ENCODE peak calls at places on chromosomes 3 and 15, in six cellular contexts. I, Q, R, S, X and F are unnamed samples.

GRCh38 chr3:55818485-55818884 is 331.4 kb upstream of the WNT5A start:
- DNase-seq in X (no peak), I (no peak), Q (no peak), R (no peak), S (no peak), F (peak; percentile 8)

GRCh38 chr3:129184396-129184656 is 630 bp upstream of the CNBP start:
- DNase-seq in I (no peak), Q (peak; percentile 47), S (no peak), X (no peak), R (no peak), F (no peak)

GRCh38 chr3:125107861-125108567 is 52.2 kb upstream of the HEG1 start:
- DNase-seq in I (no peak), S (no peak), X (peak; percentile 86), Q (no peak), R (no peak), F (no peak)

GRCh38 chr15:26889298-26889898 is 22.5 kb downstream of the GABRA5 start:
- DNase-seq in R (peak; percentile 62), I (peak; percentile 46), X (peak; percentile 23), S (peak; percentile 76), Q (peak; percentile 53), F (peak; percentile 51)

GRCh38 chr3:42095540-42095939 is 4.4 kb downstream of the TRAK1 start:
- DNase-seq in I (no peak), S (no peak), R (no peak), Q (no peak), X (no peak), F (no peak)

GRCh38 chr15:85479071-85479647 is 98.8 kb downstream of the AKAP13 start:
- DNase-seq in R (no peak), Q (no peak), I (no peak), S (no peak), X (no peak), F (no peak)

GRCh38 chr3:40586866-40587265 is 62.1 kb downstream of the ZNF621 start:
- DNase-seq in R (no peak), I (no peak), S (no peak), Q (no peak), X (no peak), F (no peak)

GRCh38 chr3:46406786-46407611 is at the start of the genes CCR5AS and CCRL2:
- DNase-seq in R (no peak), Q (no peak), I (peak; percentile 93), S (no peak), X (no peak), F (no peak)

GRCh38 chr15:28955160-28955502 is 69.4 kb downstream of the APBA2 start:
- DNase-seq in I (no peak), Q (no peak), R (no peak), X (peak; percentile 17), S (peak; percentile 34), F (no peak)

GRCh38 chr3:118245312-118245711 is 789.3 kb downstream of the IGSF11 start:
- DNase-seq in I (no peak), R (no peak), Q (no peak), S (no peak), X (no peak), F (no peak)

GRCh38 chr15:89888214-89888804 is 5.5 kb downstream of the AP3S2 start:
- DNase-seq in S (no peak), X (no peak), R (peak; percentile 48), Q (peak; percentile 56), I (no peak), F (no peak)

GRCh38 chr3:123374016-123374415 is 74.9 kb downstream of the ADCY5 start:
- DNase-seq in S (no peak), R (no peak), Q (no peak), I (no peak), X (no peak), F (no peak)

GRCh38 chr3:99683876-99684275 is 45.5 kb downstream of the COL8A1 start:
- DNase-seq in S (no peak), X (no peak), Q (no peak), I (no peak), R (no peak), F (no peak)

GRCh38 chr15:80587816-80588456 is 107.2 kb upstream of the ABHD17C start:
- DNase-seq in R (no peak), Q (no peak), X (no peak), S (no peak), I (no peak), F (no peak)

GRCh38 chr3:44992555-44993470 is 16.8 kb downstream of the EXOSC7 start:
- DNase-seq in R (no peak), Q (no peak), I (peak; percentile 62), S (peak; percentile 71), X (no peak), F (no peak)

GRCh38 chr3:165464736-165465135 is 268.6 kb upstream of the SLITRK3 start:
- DNase-seq in Q (no peak), X (no peak), R (no peak), S (no peak), I (no peak), F (no peak)

GRCh38 chr3:10804183-10804648 is 11.8 kb upstream of the SLC6A11 start:
- DNase-seq in S (no peak), R (peak; percentile 36), Q (no peak), I (no peak), X (no peak), F (no peak)

GRCh38 chr15:95929232-95929846 is 401.2 kb upstream of the NR2F2 start:
- DNase-seq in R (no peak), X (peak; percentile 48), Q (no peak), S (no peak), I (peak; percentile 86), F (no peak)

GRCh38 chr3:40379674-40380306 is 7.2 kb upstream of the ENTPD3 start:
- DNase-seq in S (no peak), I (no peak), X (no peak), Q (no peak), R (no peak), F (no peak)

GRCh38 chr3:50610181-50610971 is 1.2 kb downstream of the CISH start:
- DNase-seq in X (no peak), Q (no peak), S (no peak), I (no peak), R (no peak), F (no peak)

GRCh38 chr3:193982258-193982659 is 153.7 kb upstream of the HES1 start:
- DNase-seq in X (no peak), I (no peak), R (no peak), Q (no peak), S (no peak), F (no peak)

GRCh38 chr3:106049876-106050275 is 181.1 kb upstream of the CBLB start:
- DNase-seq in S (no peak), Q (no peak), I (no peak), X (no peak), R (no peak), F (no peak)

GRCh38 chr3:159771865-159772611 is 216.6 kb upstream of the IL12A start:
- DNase-seq in S (no peak), R (no peak), Q (no peak), X (no peak), I (no peak), F (no peak)

GRCh38 chr3:30702521-30703404 is 96.4 kb downstream of the TGFBR2 start:
- DNase-seq in Q (no peak), S (no peak), I (no peak), X (no peak), R (no peak), F (no peak)

GRCh38 chr15:51736646-51737537 is 563 bp downstream of the LYSMD2 start:
- DNase-seq in S (peak; percentile 68), Q (no peak), X (no peak), R (no peak), I (peak; percentile 77), F (no peak)

GRCh38 chr3:74789111-74789510 is 174.7 kb upstream of the CNTN3 start:
- DNase-seq in S (no peak), I (no peak), R (no peak), Q (peak; percentile 26), X (no peak), F (no peak)

GRCh38 chr3:149767720-149768119 is 15.4 kb upstream of the COMMD2 start:
- DNase-seq in I (no peak), S (no peak), R (no peak), X (no peak), Q (peak; percentile 18), F (no peak)
- TF ChIP-seq ZNF274 in I (no peak), S (no peak), R (no peak), X (no peak), Q (no peak), F (no peak)

GRCh38 chr3:14660942-14661341 is 9.4 kb downstream of the CCDC174 start:
- DNase-seq in X (no peak), S (no peak), R (no peak), I (no peak), Q (no peak), F (no peak)
- H3K36me3 ChIP-seq in X (peaks cover 25% of the 10 kb centered on the region), S (peaks cover 78% of the 10 kb centered on the region), R (peaks cover 75% of the 10 kb centered on the region), I (peaks cover 97% of the 10 kb centered on the region), Q (peaks cover 40% of the 10 kb centered on the region), F (peaks cover 98% of the 10 kb centered on the region)

GRCh38 chr15:40358492-40359353 is 704 bp downstream of the DISP2 start:
- DNase-seq in Q (no peak), S (no peak), I (peak; percentile 73), X (no peak), R (no peak), F (no peak)
- TF ChIP-seq ZNF274 in Q (no peak), S (no peak), I (no peak), X (no peak), R (no peak), F (no peak)

GRCh38 chr15:93049914-93050534 is 39.0 kb downstream of the RGMA start:
- DNase-seq in S (no peak), Q (no peak), I (no peak), X (no peak), R (no peak), F (no peak)

GRCh38 chr15:93048426-93048721 is 40.6 kb downstream of the RGMA start:
- DNase-seq in X (no peak), I (no peak), R (no peak), S (no peak), Q (no peak), F (no peak)

GRCh38 chr15:93047621-93048425 is 41.2 kb downstream of the RGMA start:
- DNase-seq in R (no peak), X (no peak), S (no peak), I (no peak), Q (no peak), F (no peak)

GRCh38 chr15:93048759-93049161 is 40.3 kb downstream of the RGMA start:
- DNase-seq in X (no peak), I (no peak), R (no peak), S (no peak), Q (no peak), F (no peak)

DNA sequence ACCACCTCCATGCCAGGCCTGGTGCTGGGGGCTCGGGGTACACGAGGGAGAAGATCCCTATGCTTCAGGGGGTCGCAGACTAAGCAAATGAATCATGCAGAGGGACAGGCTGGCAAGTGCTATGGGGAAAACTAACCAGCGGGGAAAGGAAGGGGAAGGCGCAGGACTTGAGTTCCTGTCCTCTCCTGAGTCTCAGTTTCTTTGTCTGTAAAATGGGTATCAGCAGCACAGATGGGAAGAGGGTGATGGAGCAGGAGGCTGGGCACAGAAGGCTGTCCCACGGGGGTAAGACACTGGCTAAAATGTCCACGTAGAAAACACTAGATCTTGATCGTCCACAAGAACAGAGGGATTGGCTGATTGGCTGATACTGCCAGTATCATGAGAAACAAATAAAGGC is 39.8 kb downstream of the RGMA start:
- DNase-seq in R (no peak), I (no peak), S (no peak), Q (no peak), X (no peak), F (no peak)
- H3K36me3 ChIP-seq in R (no peaks in the 10 kb centered on the region), I (no peaks in the 10 kb centered on the region), S (peaks cover 89% of the 10 kb centered on the region), Q (no peaks in the 10 kb centered on the region), X (no peaks in the 10 kb centered on the region), F (peaks cover 77% of the 10 kb centered on the region)